ENCODE peak calls at places on chromosomes 11 and 22, in nine cellular contexts. One of them, this sample, is unnamed.
A peak's percentile ranks its signal among the peaks of the same experiment; 100 is the strongest.

GRCh38 chr11:58498464-58498863 is 9.4 kb downstream of the OR5B21 start:
- DNase-seq in sigmoid colon: no peak
- DNase-seq in suprapubic skin: no peak
- DNase-seq in OCI-LY7: peak; percentile 12
- DNase-seq in thoracic aorta: no peak
- DNase-seq in A549: no peak
- DNase-seq in lower lobe of right lung: no peak
- DNase-seq in transverse colon: peak; percentile 8
- DNase-seq in tibial artery: no peak
- DNase-seq in this sample: peak; percentile 8

GRCh38 chr11:41301023-41301422 is 158.4 kb downstream of the LRRC4C start:
- DNase-seq in sigmoid colon: no peak
- DNase-seq in suprapubic skin: no peak
- DNase-seq in OCI-LY7: no peak
- DNase-seq in thoracic aorta: no peak
- DNase-seq in A549: no peak
- DNase-seq in lower lobe of right lung: no peak
- DNase-seq in transverse colon: no peak
- DNase-seq in tibial artery: no peak
- DNase-seq in this sample: peak; percentile 14

GRCh38 chr11:129732926-129733325 is 82.7 kb upstream of the TMEM45B start:
- DNase-seq in sigmoid colon: no peak
- DNase-seq in suprapubic skin: no peak
- DNase-seq in OCI-LY7: no peak
- DNase-seq in thoracic aorta: no peak
- DNase-seq in A549: no peak
- DNase-seq in lower lobe of right lung: no peak
- DNase-seq in transverse colon: no peak
- DNase-seq in tibial artery: no peak
- DNase-seq in this sample: no peak

GRCh38 chr11:123194308-123195181 is 503 bp downstream of the CLMP start:
- DNase-seq in sigmoid colon: peak; percentile 80
- DNase-seq in suprapubic skin: no peak
- DNase-seq in OCI-LY7: no peak
- DNase-seq in thoracic aorta: no peak
- DNase-seq in A549: peak; percentile 39
- DNase-seq in lower lobe of right lung: no peak
- DNase-seq in transverse colon: no peak
- DNase-seq in tibial artery: no peak
- DNase-seq in this sample: peak; percentile 45

GRCh38 chr11:95849087-95849825 is 59.0 kb downstream of the CEP57 start:
- DNase-seq in sigmoid colon: peak; percentile 69
- DNase-seq in suprapubic skin: no peak
- DNase-seq in OCI-LY7: peak; percentile 24
- DNase-seq in thoracic aorta: no peak
- DNase-seq in A549: peak; percentile 8
- DNase-seq in lower lobe of right lung: peak; percentile 29
- DNase-seq in transverse colon: peak; percentile 44
- DNase-seq in tibial artery: peak; percentile 66
- DNase-seq in this sample: peak; percentile 82

GRCh38 chr11:57205046-57205671 is 23.4 kb downstream of the LRRC55 start:
- DNase-seq in sigmoid colon: no peak
- DNase-seq in suprapubic skin: no peak
- DNase-seq in OCI-LY7: no peak
- DNase-seq in thoracic aorta: no peak
- DNase-seq in A549: no peak
- DNase-seq in lower lobe of right lung: no peak
- DNase-seq in transverse colon: no peak
- DNase-seq in tibial artery: no peak
- DNase-seq in this sample: no peak

GRCh38 chr11:34825315-34825669 is 90.9 kb downstream of the APIP start:
- DNase-seq in sigmoid colon: no peak
- DNase-seq in suprapubic skin: no peak
- DNase-seq in OCI-LY7: no peak
- DNase-seq in thoracic aorta: no peak
- DNase-seq in A549: no peak
- DNase-seq in lower lobe of right lung: no peak
- DNase-seq in transverse colon: no peak
- DNase-seq in tibial artery: no peak
- DNase-seq in this sample: no peak

GRCh38 chr22:27632451-27633295 is 168.9 kb downstream of the MN1 start:
- DNase-seq in sigmoid colon: no peak
- DNase-seq in suprapubic skin: no peak
- DNase-seq in OCI-LY7: no peak
- DNase-seq in thoracic aorta: no peak
- DNase-seq in A549: no peak
- DNase-seq in lower lobe of right lung: no peak
- DNase-seq in transverse colon: no peak
- DNase-seq in tibial artery: no peak
- DNase-seq in this sample: no peak

GRCh38 chr11:124069429-124070401 is 28.6 kb upstream of the OR10G7 start:
- DNase-seq in sigmoid colon: no peak
- DNase-seq in suprapubic skin: peak; percentile 69
- DNase-seq in OCI-LY7: peak; percentile 72
- DNase-seq in thoracic aorta: no peak
- DNase-seq in A549: no peak
- DNase-seq in lower lobe of right lung: peak; percentile 66
- DNase-seq in transverse colon: peak; percentile 36
- DNase-seq in tibial artery: no peak
- DNase-seq in this sample: peak; percentile 61

GRCh38 chr11:2257023-2257700 is 13.2 kb downstream of the ASCL2 start:
- DNase-seq in sigmoid colon: no peak
- DNase-seq in suprapubic skin: peak; percentile 77
- DNase-seq in OCI-LY7: no peak
- DNase-seq in thoracic aorta: no peak
- DNase-seq in A549: no peak
- DNase-seq in lower lobe of right lung: peak; percentile 53
- DNase-seq in transverse colon: no peak
- DNase-seq in tibial artery: no peak
- DNase-seq in this sample: no peak

GRCh38 chr11:43923327-43924111 is 18.9 kb upstream of the C11orf96 start:
- DNase-seq in sigmoid colon: peak; percentile 88
- DNase-seq in suprapubic skin: no peak
- DNase-seq in OCI-LY7: no peak
- DNase-seq in thoracic aorta: no peak
- DNase-seq in A549: no peak
- DNase-seq in lower lobe of right lung: no peak
- DNase-seq in transverse colon: no peak
- DNase-seq in tibial artery: peak; percentile 84
- DNase-seq in this sample: peak; percentile 57

GRCh38 chr22:39309881-39310714 is 9.3 kb downstream of the RPL3 start:
- DNase-seq in sigmoid colon: no peak
- DNase-seq in suprapubic skin: no peak
- DNase-seq in OCI-LY7: peak; percentile 40
- DNase-seq in thoracic aorta: no peak
- DNase-seq in A549: no peak
- DNase-seq in lower lobe of right lung: no peak
- DNase-seq in transverse colon: no peak
- DNase-seq in tibial artery: no peak
- DNase-seq in this sample: peak; percentile 66

GRCh38 chr22:32619614-32620426 is 145.2 kb downstream of the FBXO7 start:
- DNase-seq in sigmoid colon: peak; percentile 78
- DNase-seq in suprapubic skin: no peak
- DNase-seq in OCI-LY7: no peak
- DNase-seq in thoracic aorta: peak; percentile 51
- DNase-seq in A549: no peak
- DNase-seq in lower lobe of right lung: no peak
- DNase-seq in transverse colon: no peak
- DNase-seq in tibial artery: peak; percentile 83
- DNase-seq in this sample: peak; percentile 80

DNA sequence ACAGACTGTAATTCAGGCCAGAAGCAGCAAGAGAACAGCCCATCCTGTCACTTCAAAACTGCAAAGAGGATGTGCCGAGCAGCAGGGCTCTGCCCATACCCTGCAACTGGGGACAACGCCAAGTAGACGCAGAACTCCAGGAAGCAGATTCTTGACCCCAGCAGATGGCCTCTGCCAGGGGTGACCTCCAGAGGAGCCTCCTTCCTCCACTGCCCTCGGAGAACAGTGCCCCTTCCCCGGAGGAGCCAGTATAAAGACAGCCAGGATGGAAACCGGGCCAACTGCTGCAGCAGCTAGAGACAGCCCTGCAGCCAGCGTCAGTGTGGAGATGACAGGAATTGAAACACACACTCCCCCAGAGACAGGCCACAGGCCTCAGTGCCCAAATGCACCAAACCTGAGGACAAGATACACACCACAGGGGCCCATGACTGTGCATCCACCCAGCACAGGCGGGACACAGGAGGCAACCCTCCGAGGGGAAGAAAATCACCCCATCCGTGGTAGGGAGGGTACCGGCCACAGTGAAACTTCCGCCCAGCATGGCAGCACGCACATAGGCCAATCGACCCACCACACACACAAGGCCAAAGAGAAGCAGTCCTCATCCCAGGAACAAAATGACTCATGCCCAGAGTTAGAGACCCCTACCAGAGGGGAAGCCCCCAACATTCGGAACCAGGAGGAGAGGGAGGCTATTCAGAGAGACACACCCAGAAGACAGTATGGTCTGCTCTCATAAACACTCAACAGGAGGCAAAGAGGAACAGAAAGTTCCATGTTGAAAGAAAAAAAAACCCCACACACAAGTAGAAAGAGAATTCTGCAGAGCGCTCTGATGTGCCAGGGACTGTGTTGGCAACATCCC is 5.6 kb downstream of the AHNAK start:
- DNase-seq in sigmoid colon: peak; percentile 75
- DNase-seq in suprapubic skin: peak; percentile 75
- DNase-seq in OCI-LY7: peak; percentile 67
- DNase-seq in thoracic aorta: no peak
- DNase-seq in A549: no peak
- DNase-seq in lower lobe of right lung: no peak
- DNase-seq in transverse colon: peak; percentile 57
- DNase-seq in tibial artery: peak; percentile 47
- DNase-seq in this sample: no peak
- H3K4me3 ChIP-seq in sigmoid colon: peak overlapping the region; percentile 97
- H3K4me3 ChIP-seq in suprapubic skin: peak overlapping the region; percentile 77
- H3K4me3 ChIP-seq in OCI-LY7: peak overlapping the region; percentile 11
- H3K4me3 ChIP-seq in thoracic aorta: peak overlapping the region; percentile 91
- H3K4me3 ChIP-seq in A549: no peak overlapping the region
- H3K4me3 ChIP-seq in lower lobe of right lung: peak overlapping the region; percentile 98
- H3K4me3 ChIP-seq in transverse colon: no peak overlapping the region
- H3K4me3 ChIP-seq in tibial artery: peak overlapping the region; percentile 86
- H3K4me3 ChIP-seq in this sample: no peak overlapping the region

GRCh38 chr22:28841111-28841510 is 40.7 kb upstream of the XBP1 start:
- DNase-seq in sigmoid colon: no peak
- DNase-seq in suprapubic skin: no peak
- DNase-seq in OCI-LY7: no peak
- DNase-seq in thoracic aorta: no peak
- DNase-seq in A549: no peak
- DNase-seq in lower lobe of right lung: no peak
- DNase-seq in transverse colon: no peak
- DNase-seq in tibial artery: no peak
- DNase-seq in this sample: no peak
- TF ChIP-seq CTCF in sigmoid colon: no peak
- TF ChIP-seq CTCF in suprapubic skin: no peak
- TF ChIP-seq CTCF in OCI-LY7: no peak
- TF ChIP-seq CTCF in thoracic aorta: no peak
- TF ChIP-seq CTCF in A549: no peak
- TF ChIP-seq CTCF in lower lobe of right lung: no peak
- TF ChIP-seq CTCF in transverse colon: no peak
- TF ChIP-seq CTCF in tibial artery: peak; percentile 4
- TF ChIP-seq CTCF in this sample: no peak

GRCh38 chr11:12705874-12706273 is 31.7 kb downstream of the TEAD1 start:
- DNase-seq in sigmoid colon: no peak
- DNase-seq in suprapubic skin: no peak
- DNase-seq in OCI-LY7: no peak
- DNase-seq in thoracic aorta: no peak
- DNase-seq in A549: no peak
- DNase-seq in lower lobe of right lung: no peak
- DNase-seq in transverse colon: no peak
- DNase-seq in tibial artery: no peak
- DNase-seq in this sample: peak; percentile 45
- H3K4me1 ChIP-seq in sigmoid colon: peaks cover 71% of the 10 kb centered on the region
- H3K4me1 ChIP-seq in suprapubic skin: peaks cover 31% of the 10 kb centered on the region
- H3K4me1 ChIP-seq in OCI-LY7: peaks cover 3% of the 10 kb centered on the region
- H3K4me1 ChIP-seq in thoracic aorta: peaks cover 2% of the 10 kb centered on the region
- H3K4me1 ChIP-seq in A549: peaks cover 97% of the 10 kb centered on the region
- H3K4me1 ChIP-seq in lower lobe of right lung: peaks cover 38% of the 10 kb centered on the region
- H3K4me1 ChIP-seq in transverse colon: peaks cover 15% of the 10 kb centered on the region
- H3K4me1 ChIP-seq in tibial artery: peaks cover 17% of the 10 kb centered on the region
- H3K4me1 ChIP-seq in this sample: peaks cover 61% of the 10 kb centered on the region

GRCh38 chr22:50242406-50242949 is 2.3 kb downstream of the TUBGCP6 start:
- DNase-seq in sigmoid colon: no peak
- DNase-seq in suprapubic skin: no peak
- DNase-seq in OCI-LY7: no peak
- DNase-seq in thoracic aorta: no peak
- DNase-seq in A549: no peak
- DNase-seq in lower lobe of right lung: no peak
- DNase-seq in transverse colon: no peak
- DNase-seq in tibial artery: no peak
- DNase-seq in this sample: no peak
- H3K4me3 ChIP-seq in sigmoid colon: peak overlapping the region; percentile 87
- H3K4me3 ChIP-seq in suprapubic skin: peak overlapping the region; percentile 93
- H3K4me3 ChIP-seq in OCI-LY7: peak overlapping the region; percentile 81
- H3K4me3 ChIP-seq in thoracic aorta: peak overlapping the region; percentile 89
- H3K4me3 ChIP-seq in A549: no peak overlapping the region
- H3K4me3 ChIP-seq in lower lobe of right lung: peak overlapping the region; percentile 82
- H3K4me3 ChIP-seq in transverse colon: peak overlapping the region; percentile 66
- H3K4me3 ChIP-seq in tibial artery: peak overlapping the region; percentile 95
- H3K4me3 ChIP-seq in this sample: peak overlapping the region; percentile 4

GRCh38 chr22:46267431-46268279 is at the start of gene TTC38:
- DNase-seq in sigmoid colon: peak; percentile 96
- DNase-seq in suprapubic skin: peak; percentile 93
- DNase-seq in OCI-LY7: no peak
- DNase-seq in thoracic aorta: peak; percentile 64
- DNase-seq in A549: peak; percentile 87
- DNase-seq in lower lobe of right lung: peak; percentile 95
- DNase-seq in transverse colon: peak; percentile 94
- DNase-seq in tibial artery: peak; percentile 92
- DNase-seq in this sample: peak; percentile 94

GRCh38 chr22:46259374-46259773 is 3.8 kb downstream of the PKDREJ start:
- DNase-seq in sigmoid colon: no peak
- DNase-seq in suprapubic skin: no peak
- DNase-seq in OCI-LY7: no peak
- DNase-seq in thoracic aorta: no peak
- DNase-seq in A549: no peak
- DNase-seq in lower lobe of right lung: no peak
- DNase-seq in transverse colon: no peak
- DNase-seq in tibial artery: no peak
- DNase-seq in this sample: no peak

GRCh38 chr22:46263208-46263575 is at the start of gene PKDREJ:
- DNase-seq in sigmoid colon: no peak
- DNase-seq in suprapubic skin: no peak
- DNase-seq in OCI-LY7: no peak
- DNase-seq in thoracic aorta: no peak
- DNase-seq in A549: no peak
- DNase-seq in lower lobe of right lung: no peak
- DNase-seq in transverse colon: no peak
- DNase-seq in tibial artery: no peak
- DNase-seq in this sample: no peak

GRCh38 chr22:46260038-46260437 is 3.1 kb downstream of the PKDREJ start:
- DNase-seq in sigmoid colon: no peak
- DNase-seq in suprapubic skin: no peak
- DNase-seq in OCI-LY7: no peak
- DNase-seq in thoracic aorta: no peak
- DNase-seq in A549: no peak
- DNase-seq in lower lobe of right lung: no peak
- DNase-seq in transverse colon: no peak
- DNase-seq in tibial artery: no peak
- DNase-seq in this sample: no peak

GRCh38 chr22:46262449-46263207 is 515 bp downstream of the PKDREJ start:
- DNase-seq in sigmoid colon: peak; percentile 86
- DNase-seq in suprapubic skin: no peak
- DNase-seq in OCI-LY7: no peak
- DNase-seq in thoracic aorta: no peak
- DNase-seq in A549: no peak
- DNase-seq in lower lobe of right lung: peak; percentile 84
- DNase-seq in transverse colon: peak; percentile 71
- DNase-seq in tibial artery: peak; percentile 64
- DNase-seq in this sample: peak; percentile 67
- TF ChIP-seq CTCF in sigmoid colon: no peak
- TF ChIP-seq CTCF in suprapubic skin: peak; percentile 15
- TF ChIP-seq CTCF in OCI-LY7: no peak
- TF ChIP-seq CTCF in thoracic aorta: no peak
- TF ChIP-seq CTCF in A549: no peak
- TF ChIP-seq CTCF in lower lobe of right lung: peak; percentile 40
- TF ChIP-seq CTCF in transverse colon: no peak
- TF ChIP-seq CTCF in tibial artery: no peak
- TF ChIP-seq CTCF in this sample: peak; percentile 30